ENCODE peak calls at places on chromosomes 6 and 20, in seven cellular contexts. E is stomach, K is body of pancreas, W is breast epithelium, I is adrenal gland, S is IMR-90, U is transverse colon. O is an unnamed sample. For H3K36me3, the result is how much of the 10 kb centered on the place peaks cover.

GRCh38 chr6:67854098-67854497 is 781.0 kb upstream of the ADGRB3 start:
- DNase-seq in E (no peak), S (no peak), I (no peak), K (no peak), W (no peak), U (no peak), O (no peak)

GRCh38 chr6:38876470-38876869 is 161.4 kb downstream of the DNAH8 start:
- DNase-seq in W (no peak), U (peak), E (no peak), I (no peak), S (no peak), K (no peak), O (no peak)

GRCh38 chr20:5657190-5657872 is 92.9 kb upstream of the SHLD1 start:
- DNase-seq in U (peak), S (peak), W (no peak), K (no peak), E (no peak), I (peak), O (peak)

GRCh38 chr6:80235647-80236046 is 129.2 kb downstream of the BCKDHB start:
- DNase-seq in I (no peak), W (no peak), K (no peak), U (no peak), E (no peak), S (no peak), O (no peak)

GRCh38 chr6:15447546-15448232 is 201.8 kb downstream of the JARID2 start:
- DNase-seq in S (no peak), U (no peak), E (no peak), K (no peak), W (no peak), I (no peak), O (no peak)

GRCh38 chr20:40956926-40957760 is 71.5 kb upstream of the TOP1 start:
- DNase-seq in E (peak), U (no peak), I (no peak), S (no peak), W (no peak), K (no peak), O (no peak)

GRCh38 chr6:89799756-89800155 is 19.8 kb downstream of the MDN1 start:
- DNase-seq in K (no peak), W (no peak), U (no peak), S (no peak), I (no peak), E (no peak), O (no peak)

GRCh38 chr6:90000864-90001731 is 106.8 kb downstream of the GJA10 start:
- DNase-seq in W (no peak), E (no peak), K (no peak), U (peak), I (no peak), S (peak), O (no peak)

GRCh38 chr6:68427630-68428029 is 207.5 kb upstream of the ADGRB3 start:
- DNase-seq in W (no peak), E (no peak), S (peak), U (no peak), K (no peak), I (no peak), O (no peak)

GRCh38 chr20:36851490-36851889 is 24.4 kb upstream of the TLDC2 start:
- DNase-seq in E (no peak), W (no peak), I (no peak), K (no peak), U (no peak), S (no peak), O (no peak)

GRCh38 chr20:5864873-5865582 is 85.3 kb downstream of the TRMT6 start:
- DNase-seq in S (peak), W (no peak), U (no peak), I (peak), E (no peak), K (peak), O (no peak)

GRCh38 chr6:116405663-116406329 is 35.0 kb downstream of the DSE start:
- DNase-seq in W (no peak), U (no peak), K (no peak), E (no peak), I (no peak), S (peak), O (no peak)

GRCh38 chr6:167825759-167826229 is 917 bp upstream of the AFDN start:
- DNase-seq in I (peak), K (peak), S (no peak), E (peak), U (peak), W (peak), O (peak)

GRCh38 chr6:46606318-46606717 is 46.3 kb downstream of the CYP39A1 start:
- DNase-seq in E (no peak), W (no peak), U (no peak), I (no peak), S (no peak), K (no peak), O (no peak)

GRCh38 chr6:21386744-21387143 is 206.8 kb upstream of the SOX4 start:
- DNase-seq in I (no peak), E (no peak), U (no peak), K (no peak), W (no peak), S (no peak), O (no peak)

GRCh38 chr20:63612276-63612931 is 14.5 kb downstream of the GMEB2 start:
- DNase-seq in U (no peak), W (no peak), E (no peak), I (peak), S (no peak), K (no peak), O (peak)

GRCh38 chr6:46808806-46809205 is 15.6 kb downstream of the MEP1A start:
- DNase-seq in E (no peak), I (no peak), U (no peak), S (no peak), W (no peak), K (no peak), O (no peak)

GRCh38 chr20:38001173-38001875 is 31.9 kb downstream of the TTI1 start:
- DNase-seq in E (no peak), K (no peak), S (peak), U (no peak), I (no peak), W (no peak), O (no peak)

GRCh38 chr6:131660195-131660594 is 23.1 kb downstream of the ENPP3 start:
- DNase-seq in W (no peak), E (no peak), S (peak), I (no peak), U (no peak), K (no peak), O (no peak)

GRCh38 chr6:34051339-34051919 is 94.5 kb downstream of the GRM4 start:
- DNase-seq in W (no peak), U (no peak), I (no peak), S (no peak), E (no peak), K (no peak), O (no peak)

GRCh38 chr6:169692516-169692915 is 9.3 kb downstream of the WDR27 start:
- DNase-seq in S (no peak), E (no peak), U (no peak), W (no peak), K (no peak), I (no peak), O (no peak)

GRCh38 chr20:31569163-31570020 is 35.7 kb upstream of the ID1 start:
- DNase-seq in K (peak), W (no peak), E (peak), S (peak), U (peak), I (peak), O (peak)

GRCh38 chr6:108847738-108848115 is 495 bp upstream of the ARMC2 start:
- DNase-seq in K (no peak), U (no peak), S (no peak), W (no peak), E (no peak), I (no peak), O (no peak)

GRCh38 chr20:63497946-63498935 is 642 bp downstream of the EEF1A2 start:
- DNase-seq in W (no peak), E (peak), I (peak), S (peak), K (no peak), U (no peak), O (peak)

GRCh38 chr20:49482173-49482572 is 295 bp downstream of the KCNB1 start:
- DNase-seq in K (no peak), U (no peak), S (no peak), E (no peak), I (no peak), W (no peak), O (no peak)

GRCh38 chr20:22402990-22403859 is 181.1 kb downstream of the FOXA2 start:
- DNase-seq in E (no peak), U (no peak), I (no peak), K (no peak), S (no peak), W (no peak), O (no peak)

GRCh38 chr6:149016716-149017115 is 269.9 kb downstream of the UST start:
- DNase-seq in I (no peak), S (no peak), W (no peak), K (no peak), U (no peak), E (no peak), O (no peak)

GRCh38 chr6:11368760-11369159 is 136.3 kb upstream of the NEDD9 start:
- DNase-seq in W (no peak), E (no peak), S (no peak), I (no peak), U (no peak), K (no peak), O (no peak)

GRCh38 chr20:58584051-58584824 is 66.8 kb upstream of the STX16 start:
- DNase-seq in W (no peak), E (no peak), K (no peak), S (no peak), I (no peak), U (no peak), O (no peak)

GRCh38 chr6:53154071-53154470 is 5.4 kb upstream of the GCM1 start:
- DNase-seq in I (no peak), K (no peak), S (no peak), W (no peak), U (no peak), E (no peak), O (no peak)

GRCh38 chr6:33426590-33427563 is 7.0 kb downstream of the SYNGAP1 start:
- DNase-seq in S (no peak), K (no peak), E (no peak), W (no peak), I (no peak), U (no peak), O (no peak)

GRCh38 chr6:41602422-41602743 is 35.9 kb upstream of the MDFI start:
- DNase-seq in S (no peak), E (no peak), K (no peak), I (no peak), W (no peak), U (no peak), O (peak)

GRCh38 chr6:37674161-37674560 is 23.5 kb downstream of the MDGA1 start:
- DNase-seq in W (no peak), K (no peak), S (no peak), I (no peak), E (no peak), U (no peak), O (no peak)

GRCh38 chr6:43368517-43369160 is 808 bp downstream of the ZNF318 start:
- DNase-seq in K (peak), W (no peak), S (peak), U (peak), I (peak), E (peak), O (peak)

GRCh38 chr6:122454673-122455072 is 16.9 kb downstream of the SERINC1 start:
- DNase-seq in I (no peak), E (no peak), S (no peak), K (no peak), U (no peak), W (no peak), O (no peak)

GRCh38 chr6:25012657-25013056 is 76.9 kb upstream of the RIPOR2 start:
- DNase-seq in I (no peak), W (no peak), E (no peak), S (peak), K (no peak), U (no peak), O (no peak)
- TF ChIP-seq POLR2A in I (no peak), W (no peak), E (no peak), S (no peak), K (no peak), U (no peak), O (no peak)

DNA sequence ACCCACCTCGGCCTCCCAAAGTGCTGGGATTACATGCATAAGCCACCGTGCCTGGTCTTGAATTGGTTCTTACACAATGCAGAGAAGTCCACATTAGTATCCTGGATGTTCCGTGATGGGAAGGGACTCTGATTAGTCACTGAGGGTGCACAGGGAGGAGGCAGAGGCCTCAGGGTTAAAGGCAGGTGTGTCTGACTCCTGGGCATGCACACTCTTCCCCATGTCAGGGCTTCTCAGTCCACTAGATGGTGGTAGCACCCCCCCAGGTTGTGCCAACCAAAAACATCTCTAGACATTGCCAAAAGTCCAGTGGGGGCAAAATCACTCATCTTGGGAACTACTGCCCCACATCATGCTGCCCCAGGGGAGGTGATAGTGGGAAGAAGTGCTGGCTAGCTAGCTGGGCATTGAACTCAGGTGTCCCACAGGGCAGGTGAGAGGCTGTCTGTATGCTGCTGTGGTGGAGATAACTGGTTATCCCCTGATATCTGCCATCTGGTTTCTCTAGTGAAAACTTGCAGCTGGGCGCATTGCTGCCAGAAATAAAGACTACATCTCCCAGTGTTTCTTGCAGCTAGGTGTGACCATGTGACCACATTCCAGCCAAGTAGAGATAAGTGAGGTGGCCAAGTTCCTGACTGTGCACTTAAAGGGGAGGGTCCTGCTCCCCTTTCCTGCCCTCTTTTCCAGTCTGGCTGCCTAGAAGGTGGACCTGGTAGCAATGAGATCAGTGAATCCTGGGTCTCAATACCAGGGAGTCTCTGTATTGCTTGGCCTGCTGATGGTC is 8.4 kb upstream of the NSFL1C start:
- DNase-seq in I (no peak), E (no peak), S (no peak), U (no peak), K (no peak), W (no peak), O (no peak)
- TF ChIP-seq CTCF in I (no peak), E (no peak), S (peak), U (no peak), K (no peak), W (no peak), O (no peak)

GRCh38 chr6:105369145-105369544 is 33.7 kb downstream of the PREP start:
- DNase-seq in E (no peak), U (no peak), W (no peak), S (no peak), I (no peak), K (no peak), O (no peak)

GRCh38 chr6:105364243-105364642 is 38.6 kb downstream of the PREP start:
- DNase-seq in K (no peak), I (no peak), E (no peak), W (no peak), U (no peak), S (no peak), O (no peak)

GRCh38 chr6:105359419-105360366 is 43.2 kb downstream of the PREP start:
- DNase-seq in K (no peak), U (no peak), W (no peak), E (no peak), S (peak), I (no peak), O (no peak)

DNA sequence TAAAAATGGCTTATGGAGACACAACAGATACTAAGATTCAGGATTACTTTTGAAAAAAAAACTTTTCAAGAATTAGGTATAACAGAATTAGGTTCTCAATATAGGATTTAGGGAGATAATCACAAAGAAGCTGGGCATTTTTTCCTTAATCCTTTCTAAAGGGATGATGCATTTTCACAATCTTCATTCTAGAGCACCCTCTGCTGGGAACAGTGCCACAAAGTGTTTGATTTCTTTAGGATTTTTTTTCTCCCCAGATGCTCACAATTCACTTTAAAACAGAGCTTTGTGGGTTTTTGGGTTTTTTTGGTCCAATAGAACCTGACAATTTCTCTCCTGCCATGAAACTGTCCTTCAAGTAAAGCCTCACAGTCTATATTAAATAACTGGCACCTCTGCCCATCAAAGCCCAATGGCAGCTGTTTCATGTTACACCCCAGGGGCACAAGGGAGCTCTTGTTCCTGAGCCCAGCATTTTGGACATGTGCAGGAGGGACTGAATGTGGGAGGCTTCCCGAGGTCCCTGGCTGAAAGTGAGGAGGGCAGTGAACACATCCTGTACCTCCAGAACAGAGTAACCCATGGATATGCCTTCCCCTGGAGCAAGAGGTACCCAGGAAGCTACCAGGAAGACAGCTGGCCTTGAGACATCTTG is 39.7 kb downstream of the PREP start:
- DNase-seq in W (no peak), U (no peak), E (no peak), K (no peak), S (peak), I (no peak), O (no peak)
- H3K36me3 ChIP-seq in W (under half), U (under half), E (half or more), K (under half), S (under half), I (under half), O (under half)

GRCh38 chr6:30515106-30515505 is 25.8 kb downstream of the HLA-E start:
- DNase-seq in E (no peak), S (no peak), K (no peak), U (no peak), I (no peak), W (no peak), O (no peak)

GRCh38 chr6:30520480-30520992 is 31.2 kb downstream of the HLA-E start:
- DNase-seq in K (no peak), S (no peak), U (no peak), E (no peak), W (no peak), I (no peak), O (no peak)

GRCh38 chr6:30513451-30513850 is 24.1 kb downstream of the HLA-E start:
- DNase-seq in K (no peak), U (no peak), E (no peak), I (no peak), S (no peak), W (no peak), O (no peak)

GRCh38 chr6:30518505-30518850 is 29.2 kb downstream of the HLA-E start:
- DNase-seq in W (no peak), K (no peak), S (no peak), E (no peak), U (no peak), I (no peak), O (no peak)

GRCh38 chr6:30515967-30516753 is 26.9 kb downstream of the HLA-E start:
- DNase-seq in E (peak), W (peak), S (peak), U (peak), I (peak), K (peak), O (peak)
- TF ChIP-seq POLR2A in E (peak), W (peak), S (peak), U (peak), I (no peak), K (peak), O (no peak)

DNA sequence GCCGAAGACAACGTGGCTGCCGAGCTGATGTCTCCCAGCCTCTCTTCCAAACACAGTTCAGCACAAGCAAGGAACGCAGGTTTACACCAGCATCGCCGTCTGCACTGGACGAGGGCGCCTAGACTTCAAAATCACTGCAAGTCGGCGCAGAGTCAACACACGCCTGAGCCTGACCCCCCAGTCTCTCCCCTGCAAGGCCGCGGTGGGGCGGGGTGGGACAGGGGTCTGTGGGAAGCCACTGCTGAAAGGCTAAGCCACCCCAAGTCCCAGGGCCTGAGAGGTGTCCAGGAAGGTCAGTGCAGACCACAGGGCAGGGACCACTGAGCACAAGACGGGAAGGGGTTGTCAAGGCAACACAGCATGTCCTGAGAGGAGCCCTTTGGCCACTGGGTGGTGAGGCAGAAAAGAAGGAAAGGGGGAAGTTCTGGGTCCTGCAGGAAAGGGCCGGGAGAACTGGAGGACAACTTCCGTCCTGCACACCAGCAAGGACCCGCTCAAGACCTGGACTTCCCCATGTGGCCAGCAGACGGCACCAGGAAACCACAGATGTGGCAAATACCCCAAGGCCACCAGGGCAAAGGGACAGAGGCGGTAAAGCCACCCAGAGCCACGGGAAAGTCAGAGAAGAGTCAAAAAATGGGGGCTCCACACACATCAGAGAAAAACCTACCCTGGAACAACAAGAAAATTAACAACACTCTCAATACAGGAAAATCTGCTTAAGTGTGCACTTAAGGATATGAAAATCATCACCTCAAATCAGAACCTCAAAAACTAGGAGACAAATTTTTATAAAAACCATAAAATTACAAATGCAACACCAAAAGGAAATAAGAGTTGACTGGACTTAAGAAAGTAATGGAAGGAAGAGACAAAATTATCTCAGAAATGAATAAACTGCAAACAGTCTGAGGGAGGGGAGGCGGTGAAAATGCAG is 84.8 kb downstream of the TAF4 start:
- DNase-seq in K (peak), I (peak), U (no peak), E (peak), S (no peak), W (no peak), O (peak)
- TF ChIP-seq CTCF in K (peak), I (peak), U (no peak), E (peak), S (peak), W (peak), O (peak)

GRCh38 chr6:136371951-136372350 is 82.3 kb upstream of the BCLAF1 start:
- DNase-seq in W (no peak), E (no peak), U (no peak), K (no peak), S (no peak), I (no peak), O (no peak)
- H3K36me3 ChIP-seq in W (under half), E (under half), U (under half), K (under half), S (under half), I (under half), O (under half)